ENCODE peak calls at places on chromosomes 2 and 18, in four cellular contexts. D is H1, J is GM12878, K is HepG2. A is an unnamed sample.

GRCh38 chr2:120747706-120748105 is 12.0 kb downstream of the GLI2 start:
- DNase-seq in D (no peak), J (no peak), K (no peak), A (no peak)

GRCh38 chr2:20596973-20597867 is 53.7 kb downstream of the HS1BP3 start:
- DNase-seq in D (no peak), J (no peak), K (peak; percentile 100), A (peak; percentile 45)

GRCh38 chr2:21358971-21359370 is 235.2 kb downstream of the TDRD15 start:
- DNase-seq in D (no peak), J (no peak), K (no peak), A (no peak)

GRCh38 chr2:18597618-18598017 is 8.2 kb upstream of the NT5C1B start:
- DNase-seq in D (no peak), J (no peak), K (no peak), A (no peak)

GRCh38 chr18:31487251-31488015 is 10.5 kb upstream of the DSG2 start:
- DNase-seq in D (no peak), J (no peak), K (peak; percentile 3), A (no peak)

GRCh38 chr2:57796527-57796926 is 250.1 kb upstream of the VRK2 start:
- DNase-seq in D (peak; percentile 46), J (no peak), K (no peak), A (no peak)

GRCh38 chr18:22564036-22564435 is 146.3 kb upstream of the CTAGE1 start:
- DNase-seq in D (no peak), J (no peak), K (no peak), A (no peak)

GRCh38 chr2:99729104-99729503 is 239.3 kb upstream of the REV1 start:
- DNase-seq in D (no peak), J (no peak), K (no peak), A (no peak)

GRCh38 chr18:74861154-74861553 is 263.5 kb downstream of the ZNF407 start:
- DNase-seq in D (no peak), J (no peak), K (peak; percentile 13), A (no peak)

GRCh38 chr2:109143214-109144187 is 14.5 kb downstream of the SH3RF3 start:
- DNase-seq in D (no peak), J (peak; percentile 66), K (no peak), A (no peak)

GRCh38 chr2:52861606-52862005 is 906.0 kb upstream of the CHAC2 start:
- DNase-seq in D (no peak), J (no peak), K (no peak), A (no peak)

GRCh38 chr2:223585691-223586090 is 16.5 kb downstream of the SCG2 start:
- DNase-seq in D (no peak), J (no peak), K (no peak), A (no peak)

GRCh38 chr18:58080516-58080915 is 36.5 kb downstream of the NEDD4L start:
- DNase-seq in D (no peak), J (no peak), K (no peak), A (no peak)

GRCh38 chr2:116142828-116143227 is 1671.7 kb upstream of the DDX18 start:
- DNase-seq in D (peak; percentile 13), J (no peak), K (no peak), A (no peak)

GRCh38 chr2:27860111-27860510 is 30.1 kb downstream of the RBKS start:
- DNase-seq in D (no peak), J (no peak), K (no peak), A (no peak)

GRCh38 chr2:57075226-57075625 is 891.4 kb downstream of the CCDC85A start:
- DNase-seq in D (no peak), J (no peak), K (no peak), A (no peak)

GRCh38 chr2:233801357-233802131 is 23.4 kb downstream of the MROH2A start:
- DNase-seq in D (no peak), J (no peak), K (no peak), A (peak; percentile 6)

GRCh38 chr2:109720379-109721116 is 73.6 kb upstream of the RGPD5 start:
- DNase-seq in D (no peak), J (no peak), K (no peak), A (no peak)

GRCh38 chr2:24912986-24913385 is 7.1 kb downstream of the ADCY3 start:
- DNase-seq in D (no peak), J (no peak), K (no peak), A (no peak)

GRCh38 chr2:54632733-54633692 is 90.4 kb upstream of the EML6 start:
- DNase-seq in D (no peak), J (no peak), K (no peak), A (no peak)

GRCh38 chr18:9631814-9632496 is 17.6 kb upstream of the PPP4R1 start:
- DNase-seq in D (no peak), J (no peak), K (no peak), A (no peak)

GRCh38 chr2:227576110-227576509 is 22.6 kb upstream of the SCYGR2 start:
- DNase-seq in D (no peak), J (no peak), K (no peak), A (no peak)

GRCh38 chr2:36785179-36785795 is 88.8 kb downstream of the VIT start:
- DNase-seq in D (peak; percentile 69), J (no peak), K (peak; percentile 65), A (peak; percentile 75)

GRCh38 chr2:65278450-65279030 is 50.9 kb downstream of the ACTR2 start:
- DNase-seq in D (no peak), J (no peak), K (no peak), A (no peak)

GRCh38 chr2:35820404-35820803 is 535.2 kb upstream of the CRIM1 start:
- DNase-seq in D (no peak), J (no peak), K (no peak), A (no peak)

GRCh38 chr18:79379251-79379905 is 16.4 kb upstream of the NFATC1 start:
- DNase-seq in D (no peak), J (no peak), K (no peak), A (no peak)

GRCh38 chr18:5144629-5145028 is 52.4 kb downstream of the AKAIN1 start:
- DNase-seq in D (no peak), J (no peak), K (no peak), A (no peak)

GRCh38 chr2:230714122-230714453 is 1.4 kb downstream of the CAB39 start:
- DNase-seq in D (no peak), J (no peak), K (peak; percentile 72), A (peak; percentile 46)

GRCh38 chr18:54125429-54125828 is 99.0 kb downstream of the MBD2 start:
- DNase-seq in D (no peak), J (no peak), K (no peak), A (no peak)

GRCh38 chr2:3179208-3179607 is 198.4 kb downstream of the EIPR1 start:
- DNase-seq in D (no peak), J (no peak), K (no peak), A (no peak)

DNA sequence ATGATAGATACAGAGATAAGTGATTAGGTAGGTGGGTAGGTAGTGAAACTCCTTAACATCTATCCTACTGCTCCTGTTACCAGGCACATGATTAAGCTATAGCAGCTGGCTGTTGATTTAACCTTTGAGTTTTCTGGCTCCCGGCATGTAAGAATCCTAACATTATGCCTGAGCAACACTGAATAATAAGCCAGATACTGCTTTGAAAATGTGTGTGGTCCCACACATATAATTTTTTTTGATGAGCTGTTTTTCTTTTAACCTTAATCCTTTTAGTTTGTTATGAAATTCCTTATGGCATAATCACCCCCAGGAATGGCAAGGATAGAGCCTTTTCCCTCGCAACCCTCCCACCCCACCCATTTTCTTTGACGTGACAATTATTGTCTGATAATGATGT is 104.2 kb upstream of the NEUROD1 start:
- DNase-seq in D (no peak), J (no peak), K (peak; percentile 39), A (no peak)
- TF ChIP-seq HDAC6 in D (no peak), J (no peak), K (no peak), A (no peak)

DNA sequence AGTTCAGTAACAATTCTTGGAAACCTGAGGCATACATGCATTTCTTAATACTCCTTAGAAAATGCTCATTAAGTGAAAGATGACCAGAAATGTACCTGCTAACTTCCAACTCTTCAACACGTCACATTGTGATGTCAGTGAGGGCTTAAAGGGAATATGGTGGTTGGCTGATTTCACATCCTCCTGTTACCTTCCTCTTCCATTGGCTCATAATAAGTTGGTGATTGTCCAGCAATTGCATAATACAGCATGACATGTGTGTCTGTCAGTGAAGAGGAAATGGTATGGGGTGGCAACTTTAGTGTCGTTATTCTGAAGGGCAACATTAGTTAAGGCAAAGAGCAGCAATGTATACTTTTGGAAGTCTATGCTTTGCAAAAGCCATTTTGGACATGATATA is 26.0 kb downstream of the PLEK start:
- DNase-seq in D (no peak), J (no peak), K (no peak), A (no peak)
- TF ChIP-seq HDAC6 in D (no peak), J (no peak), K (no peak), A (no peak)

DNA sequence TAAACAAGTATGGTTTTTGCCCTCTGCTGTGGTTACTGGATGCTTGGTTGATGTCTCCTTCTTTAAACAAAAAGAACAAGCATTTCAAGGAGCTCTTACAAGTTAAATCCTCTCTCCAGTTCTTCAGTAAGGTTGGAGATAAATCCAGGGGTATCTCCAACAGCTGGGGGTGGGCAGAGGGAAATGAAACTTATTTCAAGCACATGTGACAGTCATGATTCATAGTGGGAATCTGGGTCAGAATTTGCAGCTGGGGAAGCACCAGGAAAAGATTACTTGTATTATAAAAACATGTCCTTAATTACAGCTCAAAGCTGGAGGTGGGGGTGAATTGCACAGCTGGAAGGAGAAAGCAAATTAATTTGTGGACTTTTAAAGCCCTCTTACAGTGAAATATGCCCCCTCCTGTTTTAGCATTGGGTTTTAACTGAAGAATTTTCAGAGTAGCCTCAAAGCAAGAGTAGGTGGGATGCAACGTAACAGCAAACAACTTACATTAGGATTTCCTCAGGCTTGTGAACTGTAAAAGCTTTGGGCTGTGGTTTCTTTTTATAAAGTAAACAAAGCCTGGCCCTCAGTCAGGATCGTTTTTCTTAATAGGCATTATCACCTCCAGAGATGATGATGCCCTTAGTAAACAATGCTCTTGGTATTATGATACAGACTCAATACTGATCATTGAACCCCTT is 596.4 kb downstream of the NYAP2 start:
- DNase-seq in D (no peak), J (no peak), K (no peak), A (no peak)
- TF ChIP-seq HDAC6 in D (no peak), J (no peak), K (no peak), A (no peak)

GRCh38 chr18:13451208-13451530 is 232.6 kb downstream of the LDLRAD4 start:
- DNase-seq in D (no peak), J (no peak), K (no peak), A (no peak)

GRCh38 chr18:13450289-13451207 is 232.0 kb downstream of the LDLRAD4 start:
- DNase-seq in D (no peak), J (peak; percentile 24), K (no peak), A (no peak)

GRCh38 chr18:13452448-13452811 is 233.9 kb downstream of the LDLRAD4 start:
- DNase-seq in D (no peak), J (no peak), K (no peak), A (no peak)

GRCh38 chr18:13452851-13453524 is 234.4 kb downstream of the LDLRAD4 start:
- DNase-seq in D (no peak), J (no peak), K (no peak), A (no peak)

DNA sequence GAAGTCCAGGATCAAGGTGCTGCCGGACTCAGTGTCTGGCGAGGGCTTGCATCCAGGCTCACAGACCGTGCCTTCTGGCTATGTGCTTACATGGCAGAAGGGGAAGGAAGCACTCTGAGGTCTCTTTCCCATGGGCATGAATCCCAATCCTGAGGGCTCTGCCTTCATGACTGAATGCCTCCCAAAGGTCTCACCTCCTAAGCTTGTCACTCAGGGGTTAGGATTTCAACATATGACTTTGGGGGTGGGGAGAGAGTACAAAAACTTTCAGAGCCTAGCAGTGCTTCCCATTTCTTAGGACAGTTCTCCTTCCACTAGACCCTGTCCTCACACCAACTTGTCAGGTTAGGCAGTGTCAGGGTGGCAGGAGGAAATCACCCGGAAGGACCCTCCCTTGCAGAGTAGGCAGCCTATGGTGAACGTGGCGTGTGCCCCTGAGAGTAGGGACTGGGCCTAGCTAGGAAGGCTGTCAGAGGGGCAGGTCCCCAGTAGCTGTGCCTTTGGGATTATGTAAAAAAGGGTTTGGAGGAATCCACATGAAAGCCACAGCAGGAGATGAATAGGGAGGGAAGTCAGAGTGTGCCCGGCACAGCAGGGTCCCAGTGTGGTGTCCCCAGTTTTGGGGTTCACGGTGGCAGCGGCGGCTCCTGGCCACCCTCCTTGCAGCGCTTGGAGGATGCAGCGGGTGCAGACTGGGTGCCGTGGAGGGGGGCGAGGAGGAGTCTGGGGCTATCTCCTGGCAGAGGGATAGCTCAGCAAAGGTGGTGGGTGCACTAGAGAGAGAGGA is 233.3 kb downstream of the LDLRAD4 start:
- DNase-seq in D (no peak), J (no peak), K (no peak), A (no peak)
- TF ChIP-seq HDAC6 in D (no peak), J (no peak), K (no peak), A (no peak)

A was measured in K562.